ENCODE peak calls at places on chromosomes 3 and 15, in five cellular contexts. X is H9, S is psoas muscle, K is H1, J is adrenal gland. P is an unnamed sample. For H3K4me1, the result is how much of the 10 kb centered on the place peaks cover.

GRCh38 chr15:76994001-76994400 is 925 bp upstream of the PSTPIP1 start:
- DNase-seq in S (no peak), X (no peak), K (no peak), J (no peak), P (no peak)

GRCh38 chr3:98737301-98737700 is 25.8 kb upstream of the ST3GAL6 start:
- DNase-seq in S (no peak), X (no peak), K (no peak), J (no peak), P (no peak)

GRCh38 chr3:185084883-185085282 is 68.0 kb downstream of the C3orf70 start:
- DNase-seq in X (no peak), K (no peak), J (no peak), S (no peak), P (no peak)

GRCh38 chr3:42688487-42689420 is 3.4 kb downstream of the KLHL40 start:
- DNase-seq in J (no peak), S (peak), X (no peak), K (no peak), P (no peak)

GRCh38 chr3:113140876-113141275 is 70.5 kb upstream of the BOC start:
- DNase-seq in S (no peak), X (no peak), J (no peak), K (no peak), P (no peak)

GRCh38 chr3:167740961-167741587 is 5.6 kb downstream of the SERPINI1 start:
- DNase-seq in K (no peak), S (no peak), J (no peak), X (peak), P (peak)

GRCh38 chr15:34038404-34039179 is 412 bp downstream of the AVEN start:
- DNase-seq in K (peak), J (peak), S (peak), X (peak), P (peak)

GRCh38 chr15:95558916-95559315 is 771.6 kb upstream of the NR2F2 start:
- DNase-seq in K (no peak), S (no peak), X (no peak), J (no peak), P (no peak)

GRCh38 chr3:43691120-43692002 is 623 bp downstream of the ABHD5 start:
- DNase-seq in J (peak), K (peak), S (peak), X (peak), P (peak)

DNA sequence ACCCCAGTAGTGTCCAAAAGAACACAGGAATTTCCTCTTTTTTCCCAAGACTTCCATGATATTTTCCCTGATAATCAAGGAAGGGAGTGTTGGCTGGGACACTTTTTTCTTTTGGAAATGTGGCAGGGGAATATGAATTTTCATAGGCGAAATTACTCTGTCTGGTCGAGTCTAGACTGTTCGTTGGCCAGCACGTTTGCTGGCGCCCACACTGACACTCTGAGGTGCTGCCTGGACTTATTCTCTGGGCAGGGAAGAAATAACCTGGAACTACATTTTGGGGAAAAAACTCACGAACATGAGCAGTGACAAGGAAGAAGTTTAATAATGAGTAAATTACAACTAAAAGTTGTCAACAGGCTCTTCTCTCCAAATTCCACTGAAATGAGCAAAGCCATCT is 209.3 kb upstream of the CTDSPL start:
- DNase-seq in X (no peak), J (no peak), K (no peak), S (no peak), P (no peak)
- H3K27ac ChIP-seq in X (no peak), J (peak), K (no peak), S (no peak), P (no peak)

DNA sequence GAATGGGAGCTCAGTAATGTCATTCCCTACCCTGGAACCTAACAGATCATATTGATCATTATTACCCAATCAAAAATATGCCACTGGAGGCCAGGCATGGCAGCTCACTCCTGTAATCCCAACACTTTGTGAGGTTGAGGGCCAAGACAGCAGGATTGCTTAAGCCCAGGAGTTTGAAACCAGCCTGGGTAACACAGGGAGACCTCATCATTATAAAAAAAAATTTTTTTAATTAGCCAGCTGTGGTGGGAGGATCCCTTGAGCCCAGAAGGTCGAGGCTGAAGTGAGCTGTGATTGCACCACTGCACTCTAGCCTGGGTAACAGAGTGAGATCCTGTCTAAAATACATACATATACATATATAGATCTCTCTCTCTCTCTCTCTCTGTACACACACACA is 10.2 kb downstream of the IGDCC4 start:
- DNase-seq in J (no peak), X (no peak), K (no peak), S (no peak), P (no peak)
- H3K4me1 ChIP-seq in J (under half), X (under half), K (under half), S (half or more), P (under half)

DNA sequence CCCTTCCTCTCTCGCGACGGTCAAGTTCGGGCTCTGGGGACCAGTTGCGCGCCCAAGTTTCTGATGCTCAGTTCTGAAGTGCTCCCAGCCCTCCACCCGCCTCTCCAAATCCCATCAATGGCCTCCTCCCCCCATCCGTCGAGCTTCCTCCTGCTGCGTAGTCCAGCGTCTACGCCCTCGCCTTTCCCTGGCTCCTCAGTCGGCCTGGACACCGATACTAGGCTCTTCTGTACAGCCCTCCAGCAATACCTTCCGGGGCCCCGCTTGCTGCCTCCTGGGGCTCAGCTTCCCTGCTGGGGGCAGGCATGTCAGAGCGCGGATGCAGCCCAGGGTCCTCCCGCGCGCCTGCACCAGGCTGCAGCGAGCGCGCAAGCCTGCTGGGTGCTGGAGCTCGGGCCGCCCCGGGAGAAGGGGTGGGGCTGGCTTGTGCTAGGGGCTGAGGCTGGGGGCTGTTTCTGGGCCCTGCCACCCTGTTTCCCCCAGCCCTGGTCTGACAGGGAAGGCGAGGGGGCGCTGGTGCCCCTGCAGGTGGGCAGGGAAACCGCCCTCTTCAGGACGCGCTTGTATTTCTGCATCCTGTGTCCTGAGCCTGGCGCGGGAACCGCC is 353.3 kb upstream of the SUCLG2 start:
- DNase-seq in X (peak), K (peak), J (peak), S (peak), P (no peak)
- TF ChIP-seq CTCF in X (peak), K (peak), J (no peak), S (no peak), P (no peak)

DNA sequence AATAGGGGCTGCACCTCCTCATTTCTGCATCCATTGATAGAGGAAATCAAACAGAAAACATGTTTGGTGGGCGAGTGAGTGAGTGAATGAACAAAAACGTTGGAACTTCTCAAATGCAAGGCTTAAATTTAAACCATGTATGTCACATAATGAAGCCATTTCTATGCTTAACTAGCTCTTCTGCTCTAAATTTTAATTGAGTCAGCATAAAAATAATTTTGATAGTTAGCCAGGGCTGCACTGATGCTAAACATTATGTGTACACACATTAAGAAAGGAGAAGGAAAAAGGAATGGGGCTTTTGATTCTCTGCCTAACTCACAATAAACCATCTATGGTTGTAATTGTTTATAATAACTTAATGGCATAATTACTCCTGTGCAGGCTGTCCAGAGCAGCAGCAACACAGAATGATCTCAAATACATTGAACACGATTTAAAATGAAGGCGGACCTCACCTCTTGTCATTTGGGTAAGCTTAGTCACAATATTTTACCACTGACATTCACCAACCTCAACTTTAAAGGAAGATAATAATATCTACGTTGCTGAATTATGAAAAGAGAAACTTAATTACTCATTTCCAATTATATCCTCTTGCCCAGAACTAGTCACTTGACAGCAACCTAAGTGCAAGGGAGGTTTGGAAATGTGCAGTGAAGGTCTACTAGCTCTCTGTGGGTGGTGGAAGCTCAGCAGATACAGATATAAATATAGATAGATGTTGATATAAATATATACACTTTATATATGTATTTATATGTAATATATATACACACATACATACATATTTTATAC is 318.5 kb upstream of the TRIM42 start:
- DNase-seq in J (no peak), X (no peak), K (no peak), S (no peak), P (no peak)
- H3K27ac ChIP-seq in J (no peak), X (no peak), K (no peak), S (no peak), P (no peak)

DNA sequence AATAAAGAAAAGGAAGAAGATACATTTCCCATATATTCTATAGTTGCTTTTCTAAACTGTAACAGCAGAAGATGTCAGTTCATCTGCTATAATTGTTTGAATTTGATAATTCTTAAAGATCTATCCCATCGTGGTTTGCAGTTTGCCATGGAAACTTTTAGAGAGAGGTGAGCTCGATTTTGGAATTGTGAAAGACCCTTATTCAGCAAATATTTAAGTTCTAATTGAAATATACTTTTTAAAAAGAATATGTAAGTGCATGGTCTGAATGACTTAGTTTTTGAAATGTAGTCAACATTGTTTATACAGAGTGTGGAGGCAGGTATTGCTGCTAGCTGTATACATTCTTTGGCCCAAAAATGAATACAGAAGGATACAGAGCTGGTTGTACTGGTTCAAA is 127.7 kb downstream of the PDE8A start:
- DNase-seq in K (no peak), S (no peak), X (no peak), J (no peak), P (no peak)
- H3K4me1 ChIP-seq in K (under half), S (under half), X (under half), J (under half), P (under half)

DNA sequence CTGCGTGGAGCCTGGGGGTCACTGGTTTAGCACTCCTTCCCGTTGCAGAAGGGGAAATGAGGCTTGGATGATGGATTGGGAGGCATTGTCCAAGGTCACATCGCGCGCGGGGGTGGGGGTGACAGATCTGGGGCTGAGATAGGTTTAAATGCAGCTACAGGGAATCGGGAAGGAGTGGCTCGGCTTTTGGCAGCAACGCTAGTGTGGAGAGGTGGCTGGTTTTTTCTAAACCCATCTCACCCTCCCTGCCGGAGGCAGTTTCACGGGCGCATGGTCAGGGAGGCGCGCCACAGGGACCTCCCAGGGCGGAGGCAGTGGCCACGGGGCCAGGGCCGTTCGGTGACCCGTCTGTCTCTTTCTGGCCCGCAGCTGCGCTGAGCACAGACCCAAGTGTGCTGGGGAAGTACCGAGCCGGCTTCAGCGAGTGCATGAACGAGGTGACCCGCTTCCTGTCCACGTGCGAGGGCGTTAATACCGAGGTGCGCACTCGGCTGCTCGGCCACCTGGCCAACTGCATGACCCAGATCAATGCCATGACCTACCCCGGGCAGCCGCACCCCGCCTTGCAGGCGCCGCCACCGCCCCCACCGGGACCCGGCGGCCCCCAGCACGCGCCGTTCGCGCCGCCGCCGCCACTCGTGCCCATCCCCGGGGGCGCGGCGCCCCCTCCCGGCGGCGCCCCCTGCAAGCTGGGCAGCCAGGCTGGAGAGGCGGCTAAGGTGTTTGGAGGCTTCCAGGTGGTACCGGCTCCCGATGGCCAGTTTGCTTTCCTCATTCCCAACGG is 1.6 kb downstream of the HES1 start:
- DNase-seq in K (peak), X (peak), S (peak), J (peak), P (peak)
- TF ChIP-seq CTCF in K (peak), X (peak), S (peak), J (peak), P (peak)

GRCh38 chr3:16126634-16127033 is 47.8 kb upstream of the GALNT15 start:
- DNase-seq in K (no peak), X (no peak), J (no peak), S (no peak), P (no peak)
- H3K27ac ChIP-seq in K (no peak), X (no peak), J (no peak), S (no peak), P (no peak)